ENCODE peak calls at places on chromosomes 7 and 10, in nine cellular contexts. Q, M, Y, H, C, E, D, A and J are unnamed samples.

GRCh38 chr7:135877799-135878198 is 99.4 kb downstream of the MTPN start:
- DNase-seq in Q (no peak), M (no peak), Y (peak; percentile 46), H (no peak), C (peak; percentile 52), E (no peak), D (no peak), A (no peak), J (no peak)

GRCh38 chr7:155574556-155574955 is 28.2 kb upstream of the CNPY1 start:
- DNase-seq in Q (no peak), M (no peak), Y (no peak), H (peak; percentile 6), C (no peak), E (no peak), D (no peak), A (no peak), J (no peak)

GRCh38 chr7:133298080-133298479 is 45.2 kb downstream of the EXOC4 start:
- DNase-seq in Q (no peak), M (no peak), Y (no peak), H (no peak), C (no peak), E (no peak), D (no peak), A (no peak), J (no peak)

GRCh38 chr10:69089638-69090599 is 2.0 kb downstream of the SRGN start:
- DNase-seq in Q (no peak), M (no peak), Y (no peak), H (peak; percentile 53), C (no peak), E (no peak), D (no peak), A (no peak), J (no peak)

GRCh38 chr10:74234569-74234968 is 83.5 kb downstream of the ADK start:
- DNase-seq in Q (no peak), M (no peak), Y (no peak), H (no peak), C (peak; percentile 25), E (no peak), D (peak; percentile 31), A (no peak), J (peak; percentile 16)

GRCh38 chr10:27369832-27370231 is 129.2 kb upstream of the ACBD5 start:
- DNase-seq in Q (no peak), M (no peak), Y (no peak), H (no peak), C (peak; percentile 15), E (peak; percentile 19), D (peak; percentile 8), A (no peak), J (no peak)

GRCh38 chr10:71585579-71586092 is 133.9 kb downstream of the C10orf105 start:
- DNase-seq in Q (no peak), M (no peak), Y (peak; percentile 73), H (no peak), C (no peak), E (no peak), D (no peak), A (no peak), J (no peak)

GRCh38 chr7:47776335-47776734 is 171.9 kb downstream of the PKD1L1 start:
- DNase-seq in Q (no peak), M (no peak), Y (no peak), H (no peak), C (no peak), E (no peak), D (no peak), A (no peak), J (no peak)

GRCh38 chr10:94991243-94991888 is 52.9 kb downstream of the CYP2C9 start:
- DNase-seq in Q (no peak), M (no peak), Y (no peak), H (no peak), C (no peak), E (no peak), D (no peak), A (no peak), J (no peak)

GRCh38 chr10:90308223-90308622 is 549.6 kb downstream of the HTR7 start:
- DNase-seq in Q (no peak), M (no peak), Y (no peak), H (no peak), C (no peak), E (no peak), D (no peak), A (no peak), J (no peak)

GRCh38 chr10:794382-794956 is 105.0 kb upstream of the DIP2C start:
- DNase-seq in Q (no peak), M (no peak), Y (peak; percentile 9), H (no peak), C (peak; percentile 39), E (peak; percentile 38), D (peak; percentile 58), A (no peak), J (no peak)

GRCh38 chr10:78516741-78517140 is 483.1 kb downstream of the RPS24 start:
- DNase-seq in Q (no peak), M (no peak), Y (no peak), H (no peak), C (no peak), E (no peak), D (no peak), A (no peak), J (no peak)

GRCh38 chr7:79612027-79612426 is 158.6 kb upstream of the MAGI2 start:
- DNase-seq in Q (no peak), M (no peak), Y (peak; percentile 76), H (no peak), C (no peak), E (no peak), D (no peak), A (no peak), J (no peak)

GRCh38 chr10:97427571-97428179 is 1.7 kb downstream of the PGAM1 start:
- DNase-seq in Q (no peak), M (no peak), Y (peak; percentile 47), H (no peak), C (peak; percentile 51), E (no peak), D (peak; percentile 77), A (no peak), J (peak; percentile 14)

GRCh38 chr10:101569465-101569837 is 18.6 kb downstream of the POLL start:
- DNase-seq in Q (no peak), M (peak; percentile 6), Y (no peak), H (peak; percentile 35), C (no peak), E (no peak), D (no peak), A (no peak), J (no peak)

GRCh38 chr7:26202019-26202985 is 757 bp downstream of the CBX3 start:
- DNase-seq in Q (peak; percentile 83), M (peak; percentile 58), Y (peak; percentile 88), H (peak; percentile 75), C (peak; percentile 65), E (no peak), D (peak; percentile 60), A (peak; percentile 22), J (no peak)

GRCh38 chr7:125126376-125126775 is 196.8 kb upstream of the POT1 start:
- DNase-seq in Q (no peak), M (no peak), Y (peak; percentile 22), H (no peak), C (no peak), E (no peak), D (no peak), A (no peak), J (no peak)

GRCh38 chr7:13963925-13964324 is 25.5 kb downstream of the ETV1 start:
- DNase-seq in Q (no peak), M (no peak), Y (no peak), H (no peak), C (no peak), E (no peak), D (no peak), A (no peak), J (no peak)

GRCh38 chr10:122329416-122329815 is 45.1 kb upstream of the PLEKHA1 start:
- DNase-seq in Q (no peak), M (no peak), Y (no peak), H (no peak), C (no peak), E (no peak), D (no peak), A (no peak), J (no peak)

GRCh38 chr7:44185729-44186128 is 3.5 kb downstream of the GCK start:
- DNase-seq in Q (no peak), M (no peak), Y (peak; percentile 86), H (no peak), C (no peak), E (no peak), D (no peak), A (no peak), J (no peak)

GRCh38 chr7:46463170-46463569 is 542.1 kb upstream of the IGFBP3 start:
- DNase-seq in Q (no peak), M (no peak), Y (no peak), H (no peak), C (no peak), E (no peak), D (no peak), A (no peak), J (no peak)

GRCh38 chr7:75058406-75058805 is 15.2 kb downstream of the RCC1L start:
- DNase-seq in Q (no peak), M (no peak), Y (no peak), H (no peak), C (no peak), E (no peak), D (no peak), A (no peak), J (no peak)

GRCh38 chr10:100349087-100349486 is 2.1 kb downstream of the SCD start:
- DNase-seq in Q (no peak), M (no peak), Y (no peak), H (no peak), C (no peak), E (no peak), D (no peak), A (no peak), J (no peak)

GRCh38 chr10:120017731-120018130 is 125.2 kb downstream of the SEC23IP start:
- DNase-seq in Q (no peak), M (no peak), Y (no peak), H (no peak), C (no peak), E (no peak), D (no peak), A (no peak), J (no peak)

GRCh38 chr7:95668504-95669018 is 72.2 kb upstream of the PDK4 start:
- DNase-seq in Q (no peak), M (no peak), Y (no peak), H (no peak), C (no peak), E (no peak), D (no peak), A (no peak), J (no peak)

GRCh38 chr7:91940171-91940570 is 491 bp upstream of the AKAP9 start:
- DNase-seq in Q (peak; percentile 41), M (peak; percentile 15), Y (peak; percentile 75), H (no peak), C (peak; percentile 46), E (peak; percentile 21), D (peak; percentile 53), A (no peak), J (peak; percentile 29)

GRCh38 chr7:68977709-68978108 is 620.6 kb upstream of the AUTS2 start:
- DNase-seq in Q (no peak), M (peak; percentile 44), Y (peak; percentile 35), H (no peak), C (no peak), E (no peak), D (no peak), A (no peak), J (no peak)

GRCh38 chr10:75972494-75973276 is 541.3 kb downstream of the LRMDA start:
- DNase-seq in Q (no peak), M (no peak), Y (peak; percentile 71), H (no peak), C (peak; percentile 77), E (no peak), D (no peak), A (no peak), J (no peak)

GRCh38 chr10:103839867-103840746 is 15.3 kb downstream of the SH3PXD2A start:
- DNase-seq in Q (no peak), M (peak; percentile 25), Y (peak; percentile 83), H (peak; percentile 87), C (no peak), E (no peak), D (no peak), A (peak; percentile 22), J (no peak)

GRCh38 chr7:2138146-2138765 is 94.5 kb downstream of the MAD1L1 start:
- DNase-seq in Q (no peak), M (no peak), Y (no peak), H (peak; percentile 61), C (no peak), E (no peak), D (no peak), A (no peak), J (no peak)

GRCh38 chr7:1842321-1843221 is 172.5 kb downstream of the ELFN1 start:
- DNase-seq in Q (no peak), M (no peak), Y (no peak), H (peak; percentile 50), C (peak; percentile 71), E (no peak), D (no peak), A (no peak), J (no peak)